ENCODE peak calls at places on chromosomes 16 and 17, in ten cellular contexts. Z, M, K, H, T, C, P, Q, F and V are unnamed samples.

GRCh38 chr16:53664724-53665345 is 38.8 kb downstream of the RPGRIP1L start:
- DNase-seq in K (no peak), T (no peak), H (no peak), P (no peak), Z (peak; percentile 68), F (peak; percentile 75), C (peak; percentile 83), Q (no peak), M (no peak), V (peak; percentile 100)

GRCh38 chr17:78164748-78165607 is 3.4 kb upstream of the SYNGR2 start:
- DNase-seq in Z (no peak), K (no peak), C (no peak), F (no peak), T (no peak), P (no peak), M (no peak), H (no peak), Q (no peak), V (no peak)

GRCh38 chr17:37462492-37462891 is 27.2 kb upstream of the DUSP14 start:
- DNase-seq in Q (no peak), T (no peak), C (no peak), H (no peak), F (no peak), K (no peak), Z (no peak), P (no peak), M (no peak), V (no peak)

GRCh38 chr17:2948721-2949468 is 114.5 kb downstream of the OR1D5 start:
- DNase-seq in H (no peak), M (no peak), P (no peak), K (no peak), Q (no peak), T (no peak), C (no peak), Z (no peak), F (no peak), V (no peak)

GRCh38 chr17:18093616-18094408 is 6.1 kb downstream of the DRG2 start:
- DNase-seq in K (no peak), M (peak; percentile 22), T (peak; percentile 74), Z (peak; percentile 92), H (no peak), P (peak; percentile 41), F (peak; percentile 87), C (peak; percentile 87), Q (no peak), V (peak; percentile 63)

GRCh38 chr17:44981221-44981968 is 13.3 kb upstream of the C1QL1 start:
- DNase-seq in Q (no peak), H (no peak), T (no peak), K (no peak), M (no peak), P (no peak), C (peak; percentile 28), F (peak; percentile 58), Z (peak; percentile 91), V (peak; percentile 13)

GRCh38 chr17:37551788-37552187 is 57.4 kb downstream of the SYNRG start:
- DNase-seq in P (no peak), C (peak; percentile 6), K (no peak), H (no peak), Z (peak; percentile 37), T (no peak), M (no peak), F (peak; percentile 12), Q (no peak), V (peak; percentile 23)

GRCh38 chr16:19138601-19139000 is 24.8 kb downstream of the ITPRIPL2 start:
- DNase-seq in K (no peak), F (peak; percentile 64), H (no peak), T (peak; percentile 71), M (no peak), Z (peak; percentile 91), P (peak; percentile 74), C (peak; percentile 82), Q (peak; percentile 96), V (peak; percentile 86)

GRCh38 chr16:29007865-29008593 is 23.2 kb downstream of the LAT start:
- DNase-seq in T (no peak), C (peak; percentile 78), P (no peak), M (no peak), F (peak; percentile 83), K (no peak), Z (peak; percentile 72), H (no peak), Q (no peak), V (peak; percentile 80)

GRCh38 chr17:72425133-72425795 is 304.4 kb downstream of the SOX9 start:
- DNase-seq in F (no peak), Z (no peak), H (no peak), K (no peak), P (no peak), T (no peak), M (no peak), Q (no peak), C (no peak), V (no peak)

GRCh38 chr17:72427761-72428109 is 306.9 kb downstream of the SOX9 start:
- DNase-seq in Q (no peak), K (no peak), T (no peak), F (no peak), P (no peak), Z (no peak), C (no peak), H (no peak), M (no peak), V (no peak)

GRCh38 chr17:72425796-72426173 is 305.0 kb downstream of the SOX9 start:
- DNase-seq in K (no peak), C (no peak), M (no peak), Q (no peak), P (no peak), Z (no peak), F (no peak), H (no peak), T (no peak), V (no peak)

GRCh38 chr17:72426948-72427760 is 306.3 kb downstream of the SOX9 start:
- DNase-seq in Q (no peak), F (no peak), H (no peak), K (no peak), C (no peak), Z (no peak), P (no peak), M (no peak), T (no peak), V (no peak)

GRCh38 chr17:72426321-72426720 is 305.5 kb downstream of the SOX9 start:
- DNase-seq in T (no peak), Z (no peak), P (no peak), F (no peak), H (no peak), Q (no peak), M (no peak), C (no peak), K (no peak), V (no peak)
- H3K4me3 ChIP-seq in T (no peak overlapping the region), Z (no peak overlapping the region), P (no peak overlapping the region), F (no peak overlapping the region), H (no peak overlapping the region), Q (no peak overlapping the region), M (no peak overlapping the region), C (no peak overlapping the region), K (no peak overlapping the region), V (no peak overlapping the region)

GRCh38 chr16:30142672-30143346 is 19.8 kb upstream of the MAPK3 start:
- DNase-seq in Z (no peak), F (no peak), K (no peak), H (no peak), T (no peak), M (peak; percentile 58), Q (no peak), C (no peak), P (no peak), V (no peak)
- TF ChIP-seq CTCF in Z (no peak), F (no peak), K (peak; percentile 29), H (no peak), T (no peak), M (peak; percentile 74), Q (no peak), C (no peak), P (no peak), V (no peak)

GRCh38 chr17:66776999-66777688 is 57.8 kb upstream of the CACNG5 start:
- DNase-seq in K (no peak), F (no peak), Q (no peak), C (no peak), T (no peak), P (no peak), H (no peak), M (no peak), Z (peak; percentile 3), V (no peak)

GRCh38 chr17:66775881-66776400 is 59.0 kb upstream of the CACNG5 start:
- DNase-seq in K (no peak), P (no peak), T (no peak), C (no peak), F (no peak), M (peak; percentile 40), H (no peak), Z (no peak), Q (no peak), V (no peak)

GRCh38 chr17:66777689-66778225 is 57.2 kb upstream of the CACNG5 start:
- DNase-seq in Z (peak; percentile 81), P (no peak), T (no peak), C (peak; percentile 27), F (no peak), H (no peak), Q (no peak), K (peak; percentile 78), M (no peak), V (peak; percentile 12)

GRCh38 chr17:66779186-66779585 is 55.7 kb upstream of the CACNG5 start:
- DNase-seq in P (no peak), T (no peak), M (no peak), Q (no peak), H (no peak), F (no peak), K (no peak), Z (no peak), C (no peak), V (no peak)

GRCh38 chr17:66778531-66778930 is 56.4 kb upstream of the CACNG5 start:
- DNase-seq in F (no peak), T (no peak), Q (no peak), K (no peak), Z (no peak), P (no peak), C (no peak), M (no peak), H (no peak), V (no peak)
- H3K4me3 ChIP-seq in F (no peak overlapping the region), T (no peak overlapping the region), Q (no peak overlapping the region), K (no peak overlapping the region), Z (no peak overlapping the region), P (no peak overlapping the region), C (no peak overlapping the region), M (no peak overlapping the region), H (no peak overlapping the region), V (no peak overlapping the region)

GRCh38 chr17:50899559-50900319 is 33.6 kb upstream of the TOB1 start:
- DNase-seq in M (no peak), P (no peak), H (no peak), T (no peak), Q (no peak), K (no peak), Z (no peak), C (no peak), F (no peak), V (no peak)

GRCh38 chr17:50902768-50903353 is 36.7 kb upstream of the TOB1 start:
- DNase-seq in M (no peak), F (no peak), H (no peak), Q (no peak), C (no peak), P (no peak), K (no peak), T (no peak), Z (no peak), V (no peak)

GRCh38 chr17:50899005-50899460 is 32.9 kb upstream of the TOB1 start:
- DNase-seq in M (no peak), Q (no peak), C (no peak), H (no peak), F (no peak), K (no peak), P (no peak), Z (no peak), T (no peak), V (no peak)

GRCh38 chr17:50900383-50900892 is 34.3 kb upstream of the TOB1 start:
- DNase-seq in Z (no peak), M (no peak), C (no peak), Q (no peak), T (no peak), K (no peak), P (no peak), H (no peak), F (no peak), V (no peak)

GRCh38 chr17:50898369-50899004 is 32.3 kb upstream of the TOB1 start:
- DNase-seq in F (no peak), H (no peak), Z (no peak), C (no peak), Q (peak; percentile 42), K (no peak), P (no peak), T (no peak), M (no peak), V (no peak)
- TF ChIP-seq CTCF in F (no peak), H (no peak), Z (no peak), C (no peak), Q (no peak), K (no peak), P (no peak), T (no peak), M (no peak), V (no peak)